ENCODE peak calls at places on chromosome 12, in eight cellular contexts. One of them, this sample, is unnamed.
A peak's percentile ranks its signal among the peaks of the same experiment; 100 is the strongest.

GRCh38 chr12:3251691-3252090 is 174.5 kb downstream of the TSPAN9 start:
- DNase-seq in NB4: no peak
- DNase-seq in brain microvascular endothelial cell: no peak
- DNase-seq in gastrocnemius medialis: peak; percentile 61
- DNase-seq in GM12865: no peak
- DNase-seq in upper lobe of left lung: no peak
- DNase-seq in CD8-positive, alpha-beta T cell: no peak
- DNase-seq in mammary epithelial cell: no peak
- DNase-seq in this sample: no peak

GRCh38 chr12:46101121-46101869 is 110.9 kb upstream of the SCAF11 start:
- DNase-seq in upper lobe of left lung: no peak
- DNase-seq in gastrocnemius medialis: no peak
- DNase-seq in GM12865: no peak
- DNase-seq in NB4: no peak
- DNase-seq in brain microvascular endothelial cell: no peak
- DNase-seq in CD8-positive, alpha-beta T cell: no peak
- DNase-seq in mammary epithelial cell: peak; percentile 43
- DNase-seq in this sample: no peak

GRCh38 chr12:67827820-67828383 is 161.3 kb upstream of the IFNG-AS1 start:
- DNase-seq in mammary epithelial cell: peak; percentile 99
- DNase-seq in upper lobe of left lung: no peak
- DNase-seq in brain microvascular endothelial cell: peak; percentile 98
- DNase-seq in gastrocnemius medialis: peak; percentile 59
- DNase-seq in CD8-positive, alpha-beta T cell: no peak
- DNase-seq in GM12865: peak; percentile 60
- DNase-seq in NB4: no peak
- DNase-seq in this sample: no peak

GRCh38 chr12:107058190-107058589 is 35.2 kb downstream of the CRY1 start:
- DNase-seq in GM12865: no peak
- DNase-seq in gastrocnemius medialis: no peak
- DNase-seq in NB4: no peak
- DNase-seq in CD8-positive, alpha-beta T cell: no peak
- DNase-seq in mammary epithelial cell: no peak
- DNase-seq in upper lobe of left lung: no peak
- DNase-seq in brain microvascular endothelial cell: no peak
- DNase-seq in this sample: no peak

GRCh38 chr12:32435921-32436710 is 36.8 kb downstream of the FGD4 start:
- DNase-seq in GM12865: no peak
- DNase-seq in mammary epithelial cell: no peak
- DNase-seq in upper lobe of left lung: no peak
- DNase-seq in CD8-positive, alpha-beta T cell: no peak
- DNase-seq in NB4: no peak
- DNase-seq in brain microvascular endothelial cell: no peak
- DNase-seq in gastrocnemius medialis: no peak
- DNase-seq in this sample: no peak

GRCh38 chr12:77923882-77924281 is 93.2 kb downstream of the NAV3 start:
- DNase-seq in upper lobe of left lung: no peak
- DNase-seq in GM12865: no peak
- DNase-seq in CD8-positive, alpha-beta T cell: no peak
- DNase-seq in NB4: no peak
- DNase-seq in mammary epithelial cell: no peak
- DNase-seq in brain microvascular endothelial cell: no peak
- DNase-seq in gastrocnemius medialis: no peak
- DNase-seq in this sample: no peak

GRCh38 chr12:3924761-3925160 is 51.6 kb upstream of the PARP11 start:
- DNase-seq in GM12865: no peak
- DNase-seq in upper lobe of left lung: no peak
- DNase-seq in gastrocnemius medialis: no peak
- DNase-seq in mammary epithelial cell: no peak
- DNase-seq in brain microvascular endothelial cell: no peak
- DNase-seq in NB4: no peak
- DNase-seq in CD8-positive, alpha-beta T cell: no peak
- DNase-seq in this sample: no peak

GRCh38 chr12:34107016-34107415 is 84.7 kb downstream of the ALG10 start:
- DNase-seq in brain microvascular endothelial cell: no peak
- DNase-seq in upper lobe of left lung: no peak
- DNase-seq in gastrocnemius medialis: no peak
- DNase-seq in mammary epithelial cell: no peak
- DNase-seq in GM12865: no peak
- DNase-seq in NB4: no peak
- DNase-seq in CD8-positive, alpha-beta T cell: no peak
- DNase-seq in this sample: no peak

GRCh38 chr12:9363145-9363544 is 154.9 kb upstream of the PZP start:
- DNase-seq in brain microvascular endothelial cell: no peak
- DNase-seq in GM12865: peak; percentile 82
- DNase-seq in CD8-positive, alpha-beta T cell: no peak
- DNase-seq in NB4: no peak
- DNase-seq in upper lobe of left lung: no peak
- DNase-seq in mammary epithelial cell: peak; percentile 77
- DNase-seq in gastrocnemius medialis: no peak
- DNase-seq in this sample: no peak

GRCh38 chr12:64826234-64826633 is 1.8 kb downstream of the TBC1D30 start:
- DNase-seq in upper lobe of left lung: peak; percentile 32
- DNase-seq in gastrocnemius medialis: no peak
- DNase-seq in brain microvascular endothelial cell: peak; percentile 54
- DNase-seq in CD8-positive, alpha-beta T cell: peak; percentile 47
- DNase-seq in NB4: peak; percentile 65
- DNase-seq in mammary epithelial cell: peak; percentile 34
- DNase-seq in GM12865: peak; percentile 83
- DNase-seq in this sample: peak; percentile 76

GRCh38 chr12:92570056-92570753 is 132.6 kb upstream of the PLEKHG7 start:
- DNase-seq in brain microvascular endothelial cell: peak; percentile 87
- DNase-seq in mammary epithelial cell: peak; percentile 80
- DNase-seq in gastrocnemius medialis: peak; percentile 34
- DNase-seq in upper lobe of left lung: peak; percentile 43
- DNase-seq in GM12865: peak; percentile 86
- DNase-seq in NB4: peak; percentile 82
- DNase-seq in CD8-positive, alpha-beta T cell: peak; percentile 44
- DNase-seq in this sample: peak; percentile 61

GRCh38 chr12:30827406-30828055 is 72.8 kb upstream of the CAPRIN2 start:
- DNase-seq in CD8-positive, alpha-beta T cell: no peak
- DNase-seq in NB4: no peak
- DNase-seq in upper lobe of left lung: no peak
- DNase-seq in GM12865: no peak
- DNase-seq in gastrocnemius medialis: no peak
- DNase-seq in brain microvascular endothelial cell: no peak
- DNase-seq in mammary epithelial cell: no peak
- DNase-seq in this sample: no peak
- TF ChIP-seq CTCF in CD8-positive, alpha-beta T cell: no peak
- TF ChIP-seq CTCF in NB4: no peak
- TF ChIP-seq CTCF in upper lobe of left lung: no peak
- TF ChIP-seq CTCF in GM12865: no peak
- TF ChIP-seq CTCF in gastrocnemius medialis: no peak
- TF ChIP-seq CTCF in brain microvascular endothelial cell: no peak
- TF ChIP-seq CTCF in mammary epithelial cell: no peak
- TF ChIP-seq CTCF in this sample: no peak

DNA sequence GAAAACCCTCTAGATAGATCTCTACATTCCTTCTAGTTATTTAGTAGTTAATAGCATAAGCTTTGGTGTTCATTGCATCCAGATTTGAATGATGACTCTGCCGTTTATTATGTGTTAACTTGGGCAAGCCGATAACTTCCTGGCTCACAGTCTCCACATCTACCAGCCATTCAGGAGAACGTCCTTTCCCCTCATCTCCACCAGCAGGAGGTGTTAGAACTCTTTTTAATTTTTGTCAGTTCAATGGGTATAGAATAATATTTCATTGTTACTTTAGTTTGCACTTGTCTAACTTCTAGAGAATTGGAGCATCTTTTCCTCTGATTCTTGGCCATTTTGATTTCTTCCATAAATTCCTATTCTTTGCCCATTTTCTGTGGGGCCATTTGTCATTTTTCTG is 30.0 kb upstream of the WSCD2 start:
- DNase-seq in brain microvascular endothelial cell: no peak
- DNase-seq in upper lobe of left lung: no peak
- DNase-seq in GM12865: peak; percentile 19
- DNase-seq in NB4: peak; percentile 38
- DNase-seq in gastrocnemius medialis: no peak
- DNase-seq in CD8-positive, alpha-beta T cell: no peak
- DNase-seq in mammary epithelial cell: no peak
- DNase-seq in this sample: no peak
- TF ChIP-seq CTCF in brain microvascular endothelial cell: no peak
- TF ChIP-seq CTCF in upper lobe of left lung: no peak
- TF ChIP-seq CTCF in GM12865: peak; percentile 36
- TF ChIP-seq CTCF in NB4: peak; percentile 45
- TF ChIP-seq CTCF in gastrocnemius medialis: no peak
- TF ChIP-seq CTCF in CD8-positive, alpha-beta T cell: no peak
- TF ChIP-seq CTCF in mammary epithelial cell: peak; percentile 49
- TF ChIP-seq CTCF in this sample: no peak

DNA sequence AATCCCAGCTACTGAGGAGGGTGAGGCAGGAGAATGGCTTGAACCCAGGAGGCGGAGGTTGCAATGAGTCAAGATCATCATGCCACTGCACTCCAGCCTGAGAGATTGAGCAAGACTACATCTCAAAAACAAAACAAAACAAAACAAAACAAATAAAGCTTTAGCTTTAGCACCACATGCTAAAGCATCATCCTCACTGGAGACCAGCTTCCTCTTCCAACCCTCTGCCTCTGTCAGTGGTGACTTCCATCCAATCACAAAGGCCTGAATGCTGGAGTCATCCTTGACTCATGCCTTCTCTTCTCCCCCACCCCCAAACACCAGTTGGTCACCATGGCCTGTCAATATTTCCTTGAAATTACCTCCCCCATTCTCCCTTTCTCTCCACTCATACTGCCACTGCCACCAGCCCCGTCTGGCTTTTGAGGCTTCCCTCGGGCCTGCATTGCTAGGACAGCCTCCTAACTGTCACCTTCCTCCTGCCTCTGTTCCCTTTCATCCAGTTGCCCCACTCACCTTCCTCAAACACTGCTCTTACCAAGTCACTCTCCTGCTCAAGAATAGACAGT is 1.4 kb downstream of the ZNF385A start:
- DNase-seq in mammary epithelial cell: peak; percentile 95
- DNase-seq in NB4: peak; percentile 98
- DNase-seq in brain microvascular endothelial cell: peak; percentile 89
- DNase-seq in gastrocnemius medialis: no peak
- DNase-seq in CD8-positive, alpha-beta T cell: no peak
- DNase-seq in GM12865: no peak
- DNase-seq in upper lobe of left lung: peak; percentile 57
- DNase-seq in this sample: no peak
- TF ChIP-seq CTCF in mammary epithelial cell: no peak
- TF ChIP-seq CTCF in NB4: no peak
- TF ChIP-seq CTCF in brain microvascular endothelial cell: no peak
- TF ChIP-seq CTCF in gastrocnemius medialis: no peak
- TF ChIP-seq CTCF in CD8-positive, alpha-beta T cell: no peak
- TF ChIP-seq CTCF in GM12865: no peak
- TF ChIP-seq CTCF in upper lobe of left lung: no peak
- TF ChIP-seq CTCF in this sample: no peak

GRCh38 chr12:88577537-88577936 is 2.7 kb downstream of the KITLG start:
- DNase-seq in CD8-positive, alpha-beta T cell: no peak
- DNase-seq in upper lobe of left lung: no peak
- DNase-seq in NB4: no peak
- DNase-seq in GM12865: no peak
- DNase-seq in brain microvascular endothelial cell: no peak
- DNase-seq in mammary epithelial cell: peak; percentile 73
- DNase-seq in gastrocnemius medialis: no peak
- DNase-seq in this sample: no peak
- TF ChIP-seq CTCF in CD8-positive, alpha-beta T cell: no peak
- TF ChIP-seq CTCF in upper lobe of left lung: no peak
- TF ChIP-seq CTCF in NB4: no peak
- TF ChIP-seq CTCF in GM12865: no peak
- TF ChIP-seq CTCF in brain microvascular endothelial cell: peak; percentile 18
- TF ChIP-seq CTCF in mammary epithelial cell: peak; percentile 46
- TF ChIP-seq CTCF in gastrocnemius medialis: no peak
- TF ChIP-seq CTCF in this sample: peak; percentile 24

GRCh38 chr12:50164963-50165362 is 2.2 kb downstream of the CERS5 start:
- DNase-seq in brain microvascular endothelial cell: no peak
- DNase-seq in GM12865: no peak
- DNase-seq in gastrocnemius medialis: no peak
- DNase-seq in upper lobe of left lung: no peak
- DNase-seq in mammary epithelial cell: no peak
- DNase-seq in NB4: no peak
- DNase-seq in CD8-positive, alpha-beta T cell: no peak
- DNase-seq in this sample: no peak

GRCh38 chr12:50162225-50162624 is 4.9 kb downstream of the CERS5 start:
- DNase-seq in GM12865: no peak
- DNase-seq in brain microvascular endothelial cell: no peak
- DNase-seq in CD8-positive, alpha-beta T cell: no peak
- DNase-seq in mammary epithelial cell: no peak
- DNase-seq in gastrocnemius medialis: no peak
- DNase-seq in NB4: peak; percentile 32
- DNase-seq in upper lobe of left lung: no peak
- DNase-seq in this sample: no peak

GRCh38 chr12:50166776-50167025 is 468 bp downstream of the CERS5 start:
- DNase-seq in CD8-positive, alpha-beta T cell: no peak
- DNase-seq in NB4: no peak
- DNase-seq in mammary epithelial cell: no peak
- DNase-seq in GM12865: peak; percentile 65
- DNase-seq in gastrocnemius medialis: no peak
- DNase-seq in upper lobe of left lung: peak; percentile 41
- DNase-seq in brain microvascular endothelial cell: no peak
- DNase-seq in this sample: no peak

GRCh38 chr12:50167026-50167742 is at the start of gene CERS5:
- DNase-seq in CD8-positive, alpha-beta T cell: peak; percentile 96
- DNase-seq in gastrocnemius medialis: peak; percentile 98
- DNase-seq in NB4: peak; percentile 100
- DNase-seq in brain microvascular endothelial cell: peak; percentile 98
- DNase-seq in GM12865: peak; percentile 98
- DNase-seq in mammary epithelial cell: peak; percentile 99
- DNase-seq in upper lobe of left lung: peak; percentile 99
- DNase-seq in this sample: peak; percentile 96
- TF ChIP-seq CTCF in CD8-positive, alpha-beta T cell: no peak
- TF ChIP-seq CTCF in gastrocnemius medialis: peak; percentile 49
- TF ChIP-seq CTCF in NB4: no peak
- TF ChIP-seq CTCF in brain microvascular endothelial cell: no peak
- TF ChIP-seq CTCF in GM12865: no peak
- TF ChIP-seq CTCF in mammary epithelial cell: peak; percentile 13
- TF ChIP-seq CTCF in upper lobe of left lung: peak; percentile 81
- TF ChIP-seq CTCF in this sample: peak; percentile 50

GRCh38 chr12:96422192-96422591 is 22.0 kb upstream of the CDK17 start:
- DNase-seq in CD8-positive, alpha-beta T cell: no peak
- DNase-seq in upper lobe of left lung: no peak
- DNase-seq in mammary epithelial cell: peak; percentile 8
- DNase-seq in brain microvascular endothelial cell: peak; percentile 75
- DNase-seq in NB4: no peak
- DNase-seq in GM12865: no peak
- DNase-seq in gastrocnemius medialis: no peak
- DNase-seq in this sample: no peak

GRCh38 chr12:96425321-96425720 is 25.1 kb upstream of the CDK17 start:
- DNase-seq in mammary epithelial cell: peak; percentile 80
- DNase-seq in NB4: peak; percentile 41
- DNase-seq in upper lobe of left lung: no peak
- DNase-seq in GM12865: peak; percentile 61
- DNase-seq in CD8-positive, alpha-beta T cell: no peak
- DNase-seq in brain microvascular endothelial cell: peak; percentile 85
- DNase-seq in gastrocnemius medialis: no peak
- DNase-seq in this sample: no peak

GRCh38 chr12:96424601-96425000 is 24.4 kb upstream of the CDK17 start:
- DNase-seq in CD8-positive, alpha-beta T cell: no peak
- DNase-seq in upper lobe of left lung: no peak
- DNase-seq in mammary epithelial cell: no peak
- DNase-seq in gastrocnemius medialis: no peak
- DNase-seq in NB4: no peak
- DNase-seq in GM12865: no peak
- DNase-seq in brain microvascular endothelial cell: no peak
- DNase-seq in this sample: no peak

GRCh38 chr12:96427269-96427729 is 27.1 kb upstream of the CDK17 start:
- DNase-seq in GM12865: no peak
- DNase-seq in mammary epithelial cell: peak; percentile 99
- DNase-seq in upper lobe of left lung: no peak
- DNase-seq in brain microvascular endothelial cell: peak; percentile 100
- DNase-seq in NB4: no peak
- DNase-seq in CD8-positive, alpha-beta T cell: no peak
- DNase-seq in gastrocnemius medialis: peak; percentile 61
- DNase-seq in this sample: no peak

GRCh38 chr12:96425973-96426372 is 25.7 kb upstream of the CDK17 start:
- DNase-seq in gastrocnemius medialis: peak; percentile 15
- DNase-seq in mammary epithelial cell: peak; percentile 57
- DNase-seq in CD8-positive, alpha-beta T cell: no peak
- DNase-seq in NB4: peak; percentile 50
- DNase-seq in GM12865: no peak
- DNase-seq in brain microvascular endothelial cell: no peak
- DNase-seq in upper lobe of left lung: no peak
- DNase-seq in this sample: no peak
- TF ChIP-seq CTCF in gastrocnemius medialis: no peak
- TF ChIP-seq CTCF in mammary epithelial cell: no peak
- TF ChIP-seq CTCF in CD8-positive, alpha-beta T cell: no peak
- TF ChIP-seq CTCF in NB4: no peak
- TF ChIP-seq CTCF in GM12865: no peak
- TF ChIP-seq CTCF in brain microvascular endothelial cell: no peak
- TF ChIP-seq CTCF in upper lobe of left lung: no peak
- TF ChIP-seq CTCF in this sample: no peak